ENCODE peak calls at places on chromosomes 5 and 9, in five cellular contexts. E is HFF-Myc; J is effector memory CD4-positive, alpha-beta T cell; O is GM23338; N is right lobe of liver. W is an unnamed sample.

GRCh38 chr5:107772418-107773310 is 101.9 kb upstream of the EFNA5 start:
- DNase-seq in E (no peak), J (no peak), O (peak), N (no peak), W (no peak)

GRCh38 chr5:59793000-59793399 is 100.5 kb downstream of the PDE4D start:
- DNase-seq in E (peak), J (no peak), O (no peak), N (no peak), W (no peak)

GRCh38 chr9:85067792-85068191 is 398.3 kb downstream of the NTRK2 start:
- DNase-seq in E (no peak), J (no peak), O (no peak), N (no peak), W (peak)

GRCh38 chr5:72790188-72790587 is 26.3 kb upstream of the TNPO1 start:
- DNase-seq in E (no peak), J (no peak), O (no peak), N (no peak), W (no peak)

GRCh38 chr5:133081716-133082115 is 29.9 kb downstream of the HSPA4 start:
- DNase-seq in E (no peak), J (no peak), O (no peak), N (no peak), W (no peak)

GRCh38 chr9:6113312-6113711 is 97.9 kb upstream of the RANBP6 start:
- DNase-seq in E (no peak), J (no peak), O (no peak), N (no peak), W (no peak)

GRCh38 chr9:99628843-99629242 is 192.8 kb upstream of the NR4A3 start:
- DNase-seq in E (no peak), J (no peak), O (no peak), N (no peak), W (no peak)

GRCh38 chr5:152811985-152812384 is 406.9 kb upstream of the NMUR2 start:
- DNase-seq in E (peak), J (no peak), O (no peak), N (no peak), W (peak)

GRCh38 chr9:125931211-125931610 is 184.0 kb downstream of the PBX3 start:
- DNase-seq in E (no peak), J (no peak), O (no peak), N (no peak), W (no peak)

GRCh38 chr9:34190996-34191892 is 12.4 kb downstream of the UBAP1 start:
- DNase-seq in E (no peak), J (no peak), O (peak), N (no peak), W (no peak)

GRCh38 chr9:134217431-134218210 is 53.3 kb upstream of the RNU6ATAC start:
- DNase-seq in E (no peak), J (no peak), O (peak), N (peak), W (peak)

GRCh38 chr9:99925542-99925941 is 19.1 kb downstream of the STX17 start:
- DNase-seq in E (no peak), J (no peak), O (no peak), N (no peak), W (no peak)

GRCh38 chr5:134255418-134256150 is 29.7 kb upstream of the PPP2CA start:
- DNase-seq in E (no peak), J (no peak), O (no peak), N (no peak), W (no peak)

GRCh38 chr9:130931508-130932150 is 7.4 kb downstream of the FIBCD1 start:
- DNase-seq in E (no peak), J (no peak), O (no peak), N (no peak), W (peak)

GRCh38 chr9:82037126-82037525 is 48.6 kb downstream of the SPATA31D1 start:
- DNase-seq in E (no peak), J (no peak), O (no peak), N (no peak), W (no peak)

GRCh38 chr5:64612349-64612961 is 77.8 kb upstream of the SHISAL2B start:
- DNase-seq in E (peak), J (no peak), O (peak), N (no peak), W (peak)

GRCh38 chr9:129555512-129556203 is 65.2 kb downstream of the C9orf50 start:
- DNase-seq in E (no peak), J (no peak), O (no peak), N (peak), W (no peak)

GRCh38 chr9:13083973-13084528 is 195.4 kb downstream of the MPDZ start:
- DNase-seq in E (peak), J (no peak), O (no peak), N (no peak), W (no peak)

GRCh38 chr5:165101709-165102108 is 1596.3 kb downstream of the MAT2B start:
- DNase-seq in E (no peak), J (no peak), O (no peak), N (no peak), W (no peak)

GRCh38 chr9:131773911-131774379 is 34.1 kb upstream of the RAPGEF1 start:
- DNase-seq in E (peak), J (no peak), O (peak), N (peak), W (peak)

DNA sequence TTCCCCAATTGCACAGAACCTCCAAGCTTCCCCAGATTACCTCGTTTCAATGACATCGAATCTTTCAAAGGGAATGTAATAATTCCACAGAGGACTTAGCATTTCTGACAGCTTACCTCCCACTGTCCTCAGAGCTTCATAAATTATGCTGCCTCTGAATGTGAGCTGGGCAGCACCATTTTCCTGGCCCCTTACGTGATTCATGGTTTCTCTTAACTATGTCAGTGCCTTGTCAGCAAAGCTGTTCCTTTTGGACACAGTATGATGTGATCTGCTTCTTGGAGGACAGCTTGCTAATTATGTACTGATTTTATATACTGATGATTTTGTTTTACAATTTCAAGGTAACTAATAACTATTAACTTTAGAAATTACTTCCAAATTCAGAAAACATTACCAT is 27.7 kb upstream of the SSBP2 start:
- DNase-seq in E (no peak), J (no peak), O (no peak), N (no peak), W (peak)
- H3K4me3 ChIP-seq in E (no peak), J (peak), O (no peak), N (peak), W (peak)

DNA sequence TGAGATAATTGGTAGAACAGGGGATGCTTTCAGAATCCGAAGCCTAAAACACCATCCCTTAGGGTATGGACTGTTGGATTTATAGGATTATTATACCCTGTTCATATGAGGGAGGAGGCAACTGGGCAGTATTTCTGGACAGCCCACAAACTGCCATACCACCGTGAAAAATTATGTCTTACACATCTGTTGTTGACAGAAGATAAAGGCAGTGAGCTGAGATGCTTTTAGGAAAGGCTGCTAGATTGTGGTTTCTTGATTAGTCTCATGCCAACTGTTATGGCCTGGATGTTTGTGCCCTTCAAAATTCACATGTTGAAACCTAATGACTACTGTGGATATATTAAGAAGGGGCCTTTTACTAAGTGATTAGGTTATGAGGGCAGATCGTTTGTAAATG is 83.7 kb upstream of the DHFR start:
- DNase-seq in E (no peak), J (no peak), O (no peak), N (no peak), W (no peak)
- H3K4me3 ChIP-seq in E (no peak), J (no peak), O (no peak), N (no peak), W (no peak)

DNA sequence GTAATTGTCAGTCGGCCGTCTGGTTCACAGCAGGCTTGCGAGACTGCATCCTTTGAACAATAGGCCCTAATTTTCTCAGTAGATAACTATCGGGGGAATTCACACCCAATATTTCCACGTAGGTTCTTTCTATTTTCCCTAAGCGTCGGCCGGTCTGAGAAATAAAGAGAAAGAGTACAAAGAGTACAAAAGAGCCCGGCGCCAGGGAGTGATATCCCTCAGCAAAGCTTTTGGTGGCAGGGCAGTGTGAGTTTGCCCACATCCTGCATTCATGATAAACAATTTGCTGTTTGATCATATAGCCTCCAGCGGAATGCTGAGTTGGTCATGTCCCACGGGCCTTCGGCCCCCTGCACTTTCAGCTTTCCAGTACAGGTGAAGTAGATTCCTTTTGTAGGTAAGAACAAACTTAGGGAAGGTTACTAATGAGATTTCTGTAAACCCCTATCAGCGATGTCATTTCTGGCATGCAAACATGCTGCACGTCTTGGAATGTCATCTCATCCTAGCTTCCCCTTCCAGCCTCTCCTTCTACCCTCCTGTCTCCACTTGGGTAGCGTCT is 4.7 kb upstream of the PTGR1 start:
- DNase-seq in E (no peak), J (no peak), O (no peak), N (no peak), W (no peak)
- H3K4me3 ChIP-seq in E (no peak), J (no peak), O (no peak), N (no peak), W (no peak)

GRCh38 chr5:171336486-171337206 is 27.6 kb downstream of the TLX3 start:
- DNase-seq in E (peak), J (no peak), O (peak), N (no peak), W (peak)
- H3K4me3 ChIP-seq in E (peak), J (peak), O (peak), N (peak), W (peak)

GRCh38 chr9:28079677-28080076 is 506.4 kb upstream of the C9orf72 start:
- DNase-seq in E (no peak), J (no peak), O (no peak), N (no peak), W (no peak)
- H3K4me3 ChIP-seq in E (no peak), J (no peak), O (no peak), N (no peak), W (no peak)

GRCh38 chr5:109409844-109410388 is at the start of gene PJA2:
- DNase-seq in E (peak), J (peak), O (peak), N (peak), W (peak)

GRCh38 chr5:109411175-109411514 is 1.4 kb upstream of the PJA2 start:
- DNase-seq in E (no peak), J (no peak), O (no peak), N (no peak), W (no peak)

GRCh38 chr5:109410389-109411174 is 808 bp upstream of the PJA2 start:
- DNase-seq in E (peak), J (peak), O (peak), N (peak), W (peak)

GRCh38 chr5:109412981-109413402 is 3.2 kb upstream of the PJA2 start:
- DNase-seq in E (no peak), J (no peak), O (no peak), N (no peak), W (peak)

DNA sequence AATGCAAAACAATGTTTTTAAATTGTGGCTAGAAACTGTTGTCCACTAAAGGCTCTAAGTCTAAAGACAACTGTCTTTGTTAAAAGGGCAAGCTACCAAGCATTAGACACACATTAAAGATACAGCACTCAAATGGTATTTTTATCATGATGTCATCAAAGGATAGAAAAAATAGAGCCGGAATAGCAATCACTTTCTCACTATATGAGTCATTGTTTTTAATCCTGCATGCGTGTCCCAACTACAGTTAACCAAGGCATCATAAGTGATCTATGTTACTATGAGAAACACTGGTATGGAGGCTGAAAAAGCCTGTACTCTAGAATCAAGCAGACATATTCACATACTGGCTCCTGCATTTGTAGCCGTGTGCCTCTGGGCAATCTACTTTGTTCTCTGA is 1.9 kb upstream of the PJA2 start:
- DNase-seq in E (peak), J (no peak), O (no peak), N (no peak), W (no peak)
- H3K4me3 ChIP-seq in E (no peak), J (no peak), O (peak), N (no peak), W (peak)

GRCh38 chr9:107481035-107481434 is 8.5 kb downstream of the KLF4 start:
- DNase-seq in E (no peak), J (no peak), O (no peak), N (no peak), W (no peak)

GRCh38 chr9:107485451-107486043 is 4.0 kb downstream of the KLF4 start:
- DNase-seq in E (no peak), J (no peak), O (no peak), N (no peak), W (no peak)

GRCh38 chr9:107486674-107487520 is 2.7 kb downstream of the KLF4 start:
- DNase-seq in E (no peak), J (no peak), O (peak), N (no peak), W (no peak)

GRCh38 chr9:107483666-107484065 is 5.9 kb downstream of the KLF4 start:
- DNase-seq in E (no peak), J (no peak), O (no peak), N (no peak), W (no peak)

DNA sequence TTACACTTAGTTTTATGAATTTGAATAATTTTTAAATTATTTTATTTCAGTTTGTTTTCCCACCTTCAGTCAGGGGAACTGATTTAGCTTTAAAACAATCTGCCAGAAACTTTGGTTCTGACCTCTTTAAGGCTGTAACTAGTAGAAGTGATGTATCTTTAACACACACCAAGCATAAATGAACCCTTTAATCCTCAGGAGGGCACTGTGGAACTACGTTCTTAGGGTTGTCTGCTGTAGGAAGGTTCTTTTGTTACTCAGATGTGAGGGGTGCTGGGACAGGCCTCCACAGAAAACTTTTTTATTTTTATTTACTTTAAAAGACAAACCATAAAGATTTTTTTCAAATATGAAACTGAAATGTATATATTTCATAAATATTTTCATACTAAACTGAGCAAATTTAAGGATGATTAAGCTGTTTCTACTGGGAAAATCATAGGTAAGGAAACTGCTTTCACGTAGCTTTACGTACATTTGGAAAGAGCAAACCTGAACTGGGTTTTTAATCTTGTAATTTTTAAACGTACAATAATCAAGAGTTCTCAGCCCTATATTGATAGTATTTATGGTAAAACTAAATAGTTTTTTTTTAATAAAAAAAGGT is 5.3 kb downstream of the KLF4 start:
- DNase-seq in E (peak), J (no peak), O (peak), N (no peak), W (peak)
- H3K4me3 ChIP-seq in E (peak), J (no peak), O (no peak), N (no peak), W (no peak)

DNA sequence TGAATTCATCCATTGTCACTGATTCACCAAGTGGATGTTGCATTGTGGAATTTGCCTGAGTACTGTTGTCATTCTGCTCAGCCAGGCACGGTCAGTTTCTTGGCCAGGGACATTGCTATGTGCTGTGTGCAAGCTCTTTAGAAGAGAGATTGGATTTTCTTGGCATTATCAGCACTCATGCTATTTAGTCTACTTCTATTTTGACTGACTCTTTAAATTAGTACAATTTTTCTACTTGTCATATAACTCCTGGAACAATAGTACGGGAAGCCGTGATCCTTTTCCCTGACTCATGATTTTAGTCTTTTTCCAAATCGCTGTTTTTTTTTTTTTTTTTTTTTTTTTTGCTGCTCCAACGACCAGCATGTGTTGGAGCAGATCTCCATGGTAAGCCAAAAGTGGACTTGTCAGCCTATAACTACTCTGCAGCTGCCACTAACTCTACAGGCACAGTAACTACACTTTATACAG is 129.7 kb downstream of the CDC42SE2 start:
- DNase-seq in E (no peak), J (no peak), O (no peak), N (no peak), W (no peak)
- H3K4me3 ChIP-seq in E (no peak), J (no peak), O (no peak), N (no peak), W (no peak)

DNA sequence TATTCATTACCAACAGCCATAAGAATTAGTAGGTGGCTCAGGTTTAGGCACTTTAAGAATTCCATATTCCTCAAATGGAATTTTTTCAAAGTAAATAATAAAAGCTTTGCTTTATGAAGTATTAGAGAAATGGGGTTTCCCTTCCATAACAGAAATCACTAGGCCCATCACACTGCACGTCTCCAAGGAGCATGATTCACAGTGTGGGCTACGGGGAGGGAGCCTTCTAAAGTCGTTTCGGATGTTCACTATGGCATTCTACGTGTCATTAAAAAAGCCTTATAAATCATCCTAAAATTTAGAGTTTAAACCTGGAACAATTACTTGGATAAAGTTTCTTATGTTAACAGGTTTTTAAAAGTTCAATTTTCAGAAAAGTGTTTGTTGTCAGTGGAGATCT is 115.9 kb downstream of the NFIB start:
- DNase-seq in E (no peak), J (no peak), O (no peak), N (no peak), W (no peak)
- H3K4me3 ChIP-seq in E (no peak), J (no peak), O (no peak), N (no peak), W (no peak)

W was measured in GM12865.